ENCODE peak calls at places on chromosomes 4 and X, in nine cellular contexts. M is NCI-H1092 treated with DMSO at 0.1 percent for 48 hours, N is mammary epithelial cell, Y is ureter, G is ovary, I is T-helper 1 cell, E is SJCRH30, U is OCI-LY7, B is colonic mucosa. D is an unnamed sample.

GRCh38 chrX:8500203-8500602 is 35.6 kb downstream of the VCX3B start:
- DNase-seq in U (no peak), N (no peak), B (no peak), I (no peak), G (no peak), M (no peak), E (no peak), Y (no peak), D (no peak)

GRCh38 chrX:55326985-55327384 is 62.3 kb upstream of the PAGE3 start:
- DNase-seq in N (no peak), B (peak; percentile 44), G (no peak), I (no peak), U (no peak), M (no peak), E (no peak), Y (no peak), D (peak; percentile 11)

GRCh38 chrX:130937101-130937500 is 34.1 kb upstream of the ENOX2 start:
- DNase-seq in G (no peak), Y (no peak), N (no peak), U (no peak), E (no peak), I (no peak), M (no peak), B (no peak), D (no peak)

GRCh38 chr4:100581337-100581736 is 63.5 kb upstream of the EMCN start:
- DNase-seq in Y (no peak), E (peak; percentile 58), B (no peak), M (no peak), G (no peak), N (peak; percentile 88), I (no peak), U (no peak), D (no peak)

GRCh38 chrX:74788545-74789086 is 136.6 kb downstream of the NEXMIF start:
- DNase-seq in N (no peak), Y (no peak), U (no peak), B (no peak), G (no peak), I (no peak), M (no peak), E (no peak), D (no peak)

GRCh38 chrX:69046996-69047490 is 118.2 kb downstream of the PJA1 start:
- DNase-seq in N (no peak), U (no peak), E (no peak), I (no peak), G (no peak), Y (peak; percentile 12), M (no peak), B (no peak), D (no peak)

GRCh38 chr4:40842725-40843401 is 93.1 kb downstream of the NSUN7 start:
- DNase-seq in M (peak; percentile 43), N (no peak), I (no peak), G (no peak), B (no peak), U (no peak), Y (no peak), E (peak; percentile 19), D (no peak)

GRCh38 chr4:145178740-145179139 is 1.6 kb downstream of the OTUD4 start:
- DNase-seq in M (no peak), U (peak; percentile 33), G (no peak), E (no peak), Y (no peak), B (peak; percentile 55), I (no peak), N (peak; percentile 8), D (no peak)

GRCh38 chr4:103099691-103100392 is at the start of gene BDH2:
- DNase-seq in I (peak; percentile 17), N (peak; percentile 91), U (peak; percentile 94), Y (peak; percentile 69), B (peak; percentile 73), G (peak; percentile 37), M (peak; percentile 88), E (peak; percentile 89), D (peak; percentile 48)

GRCh38 chrX:121052122-121052521 is 4.7 kb downstream of the GLUD2 start:
- DNase-seq in Y (no peak), E (no peak), I (no peak), B (no peak), N (no peak), M (no peak), G (no peak), U (no peak), D (no peak)

GRCh38 chrX:35890699-35891098 is 28.8 kb upstream of the CFAP47 start:
- DNase-seq in M (peak; percentile 26), E (peak; percentile 61), U (peak; percentile 16), G (no peak), Y (no peak), N (peak; percentile 35), B (peak; percentile 48), I (no peak), D (peak; percentile 38)

GRCh38 chrX:12308420-12308819 is 170.1 kb downstream of the FRMPD4 start:
- DNase-seq in G (no peak), E (no peak), N (no peak), I (no peak), B (no peak), M (peak; percentile 69), U (no peak), Y (no peak), D (no peak)

GRCh38 chr4:152106113-152106763 is 345.4 kb upstream of the GATB start:
- DNase-seq in B (peak; percentile 77), N (peak; percentile 92), Y (peak; percentile 74), G (peak; percentile 30), I (no peak), U (no peak), M (no peak), E (peak; percentile 5), D (peak; percentile 57)

GRCh38 chrX:129786210-129786651 is 6.5 kb downstream of the SASH3 start:
- DNase-seq in N (no peak), E (no peak), G (no peak), B (no peak), U (peak; percentile 83), M (no peak), Y (no peak), I (no peak), D (peak; percentile 24)

GRCh38 chrX:1163231-1163630 is 49.2 kb downstream of the CRLF2 start:
- DNase-seq in E (peak; percentile 37), M (no peak), G (no peak), N (no peak), I (no peak), U (no peak), B (no peak), Y (no peak), D (no peak)

GRCh38 chr4:77777135-77777777 is 41.9 kb downstream of the CNOT6L start:
- DNase-seq in N (peak; percentile 40), Y (no peak), G (no peak), B (no peak), I (no peak), M (no peak), E (no peak), U (no peak), D (no peak)

GRCh38 chr4:103478729-103479128 is 241.1 kb downstream of the TACR3 start:
- DNase-seq in U (no peak), N (no peak), E (no peak), G (no peak), I (no peak), Y (no peak), M (peak; percentile 3), B (no peak), D (no peak)

GRCh38 chr4:108449139-108449538 is 171.2 kb upstream of the RPL34 start:
- DNase-seq in E (peak; percentile 57), Y (no peak), N (no peak), B (no peak), I (no peak), G (no peak), M (no peak), U (no peak), D (no peak)

D was measured in transverse colon.